ENCODE peak calls at places on chromosomes 7 and 10, in ten cellular contexts. R, G, X, N, P, A, H, I, F and S are unnamed samples.
A peak's percentile ranks its signal among the peaks of the same experiment; 100 is the strongest.

GRCh38 chr7:44618754-44619153 is 12.3 kb downstream of the OGDH start:
- DNase-seq in R (no peak), G (no peak), X (no peak), N (peak; percentile 86), P (no peak), A (no peak), H (no peak), I (no peak), F (no peak), S (no peak)

GRCh38 chr10:34081347-34081743 is 733.8 kb downstream of the PARD3 start:
- DNase-seq in R (no peak), G (no peak), X (no peak), N (no peak), P (no peak), A (no peak), H (no peak), I (no peak), F (no peak), S (no peak)

GRCh38 chr10:17232276-17232987 is 4.4 kb downstream of the VIM start:
- DNase-seq in R (no peak), G (no peak), X (peak; percentile 67), N (no peak), P (no peak), A (no peak), H (no peak), I (no peak), F (no peak), S (no peak)

GRCh38 chr10:69567920-69568319 is 5.3 kb downstream of the NEUROG3 start:
- DNase-seq in R (no peak), G (no peak), X (peak; percentile 55), N (no peak), P (no peak), A (peak; percentile 87), H (no peak), I (no peak), F (peak; percentile 17), S (no peak)

GRCh38 chr7:127392182-127392565 is 334 bp downstream of the ZNF800 start:
- DNase-seq in R (peak; percentile 52), G (no peak), X (peak; percentile 72), N (peak; percentile 94), P (peak; percentile 38), A (peak; percentile 74), H (peak; percentile 39), I (peak; percentile 49), F (peak; percentile 65), S (peak; percentile 61)

GRCh38 chr7:24201221-24201620 is 82.8 kb upstream of the NPY start:
- DNase-seq in R (no peak), G (no peak), X (no peak), N (no peak), P (no peak), A (peak; percentile 68), H (no peak), I (no peak), F (no peak), S (no peak)

GRCh38 chr7:157615101-157615817 is 278.5 kb downstream of the DNAJB6 start:
- DNase-seq in R (no peak), G (no peak), X (no peak), N (peak; percentile 22), P (peak; percentile 21), A (no peak), H (no peak), I (peak; percentile 77), F (no peak), S (no peak)

GRCh38 chr10:70967591-70968588 is 79.5 kb upstream of the PCBD1 start:
- DNase-seq in R (no peak), G (no peak), X (peak; percentile 7), N (peak; percentile 85), P (peak; percentile 88), A (no peak), H (peak; percentile 92), I (no peak), F (no peak), S (no peak)

GRCh38 chr7:120473352-120473751 is 200.4 kb downstream of the KCND2 start:
- DNase-seq in R (no peak), G (no peak), X (no peak), N (no peak), P (no peak), A (no peak), H (no peak), I (peak; percentile 12), F (no peak), S (no peak)

GRCh38 chr10:42476101-42476500 is 162.3 kb downstream of the ZNF33B start:
- DNase-seq in R (no peak), G (no peak), X (no peak), N (peak; percentile 30), P (no peak), A (no peak), H (no peak), I (no peak), F (no peak), S (no peak)

GRCh38 chr7:29035044-29035740 is 77.1 kb upstream of the TRIL start:
- DNase-seq in R (no peak), G (no peak), X (peak; percentile 78), N (peak; percentile 67), P (no peak), A (no peak), H (no peak), I (no peak), F (peak; percentile 62), S (no peak)

GRCh38 chr10:35447693-35448407 is 111.5 kb downstream of the CCNY start:
- DNase-seq in R (peak; percentile 13), G (peak; percentile 66), X (peak; percentile 78), N (no peak), P (peak; percentile 91), A (no peak), H (peak; percentile 41), I (no peak), F (peak; percentile 41), S (no peak)

GRCh38 chr10:46232084-46232483 is 54.7 kb upstream of the ANTXRL start:
- DNase-seq in R (no peak), G (no peak), X (no peak), N (no peak), P (no peak), A (no peak), H (no peak), I (no peak), F (no peak), S (no peak)